ENCODE peak calls at places on chromosomes 5 and 9, in nine cellular contexts. S is kidney; O is IMR-90; Y is left ventricle myocardium inferior; W is neural progenitor cell; X is CD8-positive, alpha-beta T cell; E is astrocyte; M is psoas muscle; J is transverse colon. T is an unnamed sample. For H3K4me1, the result is how much of the 10 kb centered on the place peaks cover.

GRCh38 chr9:85522459-85523092 is 219.2 kb downstream of the AGTPBP1 start:
- DNase-seq in S (no peak), O (peak), Y (peak), W (peak), X (no peak), E (peak), M (peak), J (peak), T (no peak)

GRCh38 chr9:133428579-133429215 is 6.5 kb downstream of the ADAMTS13 start:
- DNase-seq in S (no peak), O (no peak), Y (no peak), W (peak), X (no peak), E (no peak), M (no peak), J (peak), T (no peak)

GRCh38 chr5:167870055-167870454 is 421.4 kb upstream of the WWC1 start:
- DNase-seq in S (no peak), O (no peak), Y (no peak), W (no peak), X (no peak), E (peak), M (no peak), J (no peak), T (no peak)

GRCh38 chr9:129323999-129324553 is 146.0 kb upstream of the IER5L start:
- DNase-seq in S (peak), O (no peak), Y (no peak), W (no peak), X (no peak), E (no peak), M (peak), J (no peak), T (no peak)

GRCh38 chr9:96460470-96460869 is 10.5 kb downstream of the HABP4 start:
- DNase-seq in S (no peak), O (peak), Y (no peak), W (no peak), X (no peak), E (no peak), M (no peak), J (no peak), T (no peak)

GRCh38 chr9:78972303-78973002 is 599.3 kb upstream of the TLE4 start:
- DNase-seq in S (no peak), O (no peak), Y (no peak), W (no peak), X (no peak), E (no peak), M (no peak), J (no peak), T (no peak)

GRCh38 chr9:34496149-34496712 is 26.6 kb downstream of the ENHO start:
- DNase-seq in S (no peak), O (no peak), Y (no peak), W (no peak), X (no peak), E (no peak), M (no peak), J (no peak), T (no peak)

GRCh38 chr5:113673041-113673440 is 159.5 kb downstream of the YTHDC2 start:
- DNase-seq in S (no peak), O (no peak), Y (no peak), W (no peak), X (no peak), E (no peak), M (no peak), J (no peak), T (no peak)

GRCh38 chr5:121695307-121695706 is 156.4 kb upstream of the FTMT start:
- DNase-seq in S (no peak), O (no peak), Y (no peak), W (no peak), X (no peak), E (no peak), M (no peak), J (no peak), T (no peak)

GRCh38 chr9:36499156-36499886 is 73.4 kb upstream of the MELK start:
- DNase-seq in S (no peak), O (no peak), Y (no peak), W (peak), X (no peak), E (no peak), M (no peak), J (no peak), T (no peak)

GRCh38 chr9:86500031-86500430 is 145.8 kb upstream of the TUT7 start:
- DNase-seq in S (no peak), O (peak), Y (no peak), W (no peak), X (no peak), E (no peak), M (no peak), J (no peak), T (no peak)

GRCh38 chr5:147490989-147491388 is 18.9 kb downstream of the DPYSL3 start:
- DNase-seq in S (no peak), O (no peak), Y (no peak), W (peak), X (no peak), E (no peak), M (no peak), J (no peak), T (no peak)

GRCh38 chr5:97135868-97136267 is 6.5 kb downstream of the LIX1 start:
- DNase-seq in S (no peak), O (no peak), Y (no peak), W (no peak), X (no peak), E (no peak), M (no peak), J (no peak), T (no peak)

GRCh38 chr9:14640967-14641366 is 52.3 kb downstream of the ZDHHC21 start:
- DNase-seq in S (no peak), O (no peak), Y (no peak), W (no peak), X (no peak), E (no peak), M (no peak), J (no peak), T (no peak)

GRCh38 chr5:134141346-134142050 is 27.0 kb downstream of the TCF7 start:
- DNase-seq in S (peak), O (no peak), Y (no peak), W (no peak), X (no peak), E (no peak), M (peak), J (no peak), T (no peak)

GRCh38 chr5:65812648-65813047 is 90.6 kb downstream of the NLN start:
- DNase-seq in S (no peak), O (no peak), Y (no peak), W (no peak), X (no peak), E (no peak), M (no peak), J (peak), T (no peak)

GRCh38 chr9:73869261-73869660 is 627.9 kb upstream of the RORB start:
- DNase-seq in S (no peak), O (no peak), Y (no peak), W (peak), X (peak), E (peak), M (no peak), J (peak), T (no peak)

GRCh38 chr5:96214442-96215197 is 218.4 kb downstream of the PCSK1 start:
- DNase-seq in S (no peak), O (peak), Y (no peak), W (no peak), X (no peak), E (peak), M (no peak), J (no peak), T (no peak)

GRCh38 chr5:135999396-136000139 is 29.2 kb upstream of the TGFBI start:
- DNase-seq in S (no peak), O (peak), Y (no peak), W (no peak), X (no peak), E (peak), M (no peak), J (no peak), T (no peak)

GRCh38 chr5:68268363-68269130 is 53.0 kb downstream of the PIK3R1 start:
- DNase-seq in S (no peak), O (no peak), Y (no peak), W (no peak), X (no peak), E (no peak), M (no peak), J (no peak), T (no peak)

GRCh38 chr5:76222318-76222717 is 139.1 kb downstream of the SV2C start:
- DNase-seq in S (no peak), O (no peak), Y (no peak), W (no peak), X (no peak), E (no peak), M (no peak), J (no peak), T (no peak)

GRCh38 chr5:141494761-141495455 is 6.0 kb downstream of the PCDHGC5 start:
- DNase-seq in S (no peak), O (peak), Y (no peak), W (peak), X (no peak), E (peak), M (no peak), J (no peak), T (no peak)

GRCh38 chr5:17228833-17229291 is 11.4 kb downstream of the BASP1 start:
- DNase-seq in S (no peak), O (peak), Y (no peak), W (no peak), X (no peak), E (peak), M (no peak), J (no peak), T (no peak)

GRCh38 chr9:33472171-33472920 is 1.4 kb downstream of the NOL6 start:
- DNase-seq in S (peak), O (no peak), Y (no peak), W (no peak), X (no peak), E (no peak), M (no peak), J (no peak), T (no peak)
- H3K4me3 ChIP-seq in S (peak), O (no peak), Y (peak), W (peak), X (peak), E (peak), M (peak), J (peak), T (no peak)

GRCh38 chr5:42306287-42306686 is 117.0 kb upstream of the GHR start:
- DNase-seq in S (no peak), O (no peak), Y (no peak), W (no peak), X (no peak), E (no peak), M (no peak), J (no peak), T (no peak)
- H3K4me1 ChIP-seq in S (under half), O (under half), Y (under half), W (under half), X (under half), E (under half), M (under half), J (under half), T (under half)

GRCh38 chr9:134593756-134594375 is 47.7 kb upstream of the COL5A1 start:
- DNase-seq in S (no peak), O (no peak), Y (no peak), W (no peak), X (no peak), E (no peak), M (no peak), J (no peak), T (no peak)
- H3K27ac ChIP-seq in S (no peak), O (no peak), Y (no peak), W (no peak), X (no peak), E (no peak), M (no peak), J (no peak), T (no peak)

DNA sequence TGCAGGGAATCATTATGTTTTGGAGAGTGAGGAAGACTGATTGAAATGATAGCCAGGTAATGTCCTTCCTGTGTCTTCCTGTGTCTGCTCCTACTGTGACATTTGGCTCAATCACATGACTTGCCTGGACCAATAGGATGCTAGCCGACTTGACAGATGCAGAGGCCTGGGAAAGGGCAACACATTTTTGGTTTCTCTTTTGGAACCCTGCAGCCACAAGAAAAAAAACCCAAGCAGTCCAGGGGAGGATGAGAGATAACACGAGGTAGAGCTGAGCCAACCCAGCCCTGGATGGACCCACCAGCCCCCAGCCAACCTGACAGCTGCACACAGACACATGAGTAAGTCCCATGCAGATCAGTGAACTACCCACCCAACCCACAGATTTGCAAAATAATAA is 256.1 kb upstream of the SMARCA2 start:
- DNase-seq in S (no peak), O (no peak), Y (no peak), W (no peak), X (no peak), E (no peak), M (no peak), J (peak), T (no peak)
- H3K4me3 ChIP-seq in S (no peak), O (no peak), Y (no peak), W (no peak), X (no peak), E (no peak), M (no peak), J (no peak), T (no peak)

GRCh38 chr5:38602641-38603040 is 46.2 kb upstream of the LIFR start:
- DNase-seq in S (no peak), O (no peak), Y (no peak), W (no peak), X (no peak), E (no peak), M (no peak), J (no peak), T (peak)

GRCh38 chr5:38601133-38601842 is 44.8 kb upstream of the LIFR start:
- DNase-seq in S (no peak), O (no peak), Y (peak), W (no peak), X (no peak), E (no peak), M (peak), J (no peak), T (peak)

GRCh38 chr5:38601843-38602424 is 45.5 kb upstream of the LIFR start:
- DNase-seq in S (no peak), O (peak), Y (no peak), W (no peak), X (no peak), E (peak), M (no peak), J (no peak), T (peak)

GRCh38 chr5:38605610-38606009 is 49.2 kb upstream of the LIFR start:
- DNase-seq in S (no peak), O (no peak), Y (no peak), W (no peak), X (no peak), E (no peak), M (no peak), J (no peak), T (no peak)

GRCh38 chr5:38603691-38604090 is 47.2 kb upstream of the LIFR start:
- DNase-seq in S (no peak), O (peak), Y (no peak), W (no peak), X (no peak), E (peak), M (no peak), J (no peak), T (no peak)
- H3K4me1 ChIP-seq in S (under half), O (under half), Y (half or more), W (under half), X (under half), E (half or more), M (under half), J (under half), T (under half)

GRCh38 chr5:58455066-58455465 is 4.8 kb downstream of the PLK2 start:
- DNase-seq in S (no peak), O (peak), Y (no peak), W (no peak), X (no peak), E (peak), M (no peak), J (no peak), T (no peak)
- H3K27ac ChIP-seq in S (no peak), O (no peak), Y (peak), W (no peak), X (no peak), E (peak), M (no peak), J (peak), T (no peak)

DNA sequence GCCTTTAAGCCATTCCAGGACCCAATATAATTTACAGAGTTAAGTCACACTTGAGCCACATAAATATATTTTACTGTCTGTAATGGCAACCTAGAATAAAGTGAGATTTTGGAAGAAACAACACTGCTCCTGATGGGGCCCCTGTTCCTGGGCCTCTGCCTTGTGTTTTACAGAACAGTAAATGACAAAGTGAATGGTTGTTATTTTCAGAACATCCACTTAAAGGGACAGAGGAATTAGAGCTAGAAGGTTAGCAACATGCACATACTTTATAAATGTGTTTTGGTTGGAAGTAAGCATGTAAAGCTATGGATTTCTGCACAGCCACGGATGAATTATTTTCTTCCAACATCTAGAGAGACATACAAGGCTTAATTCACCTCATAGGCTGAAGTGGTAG is 3.6 kb downstream of the PTGER4 start:
- DNase-seq in S (no peak), O (no peak), Y (no peak), W (no peak), X (no peak), E (no peak), M (no peak), J (no peak), T (no peak)
- H3K4me3 ChIP-seq in S (peak), O (peak), Y (peak), W (no peak), X (peak), E (peak), M (peak), J (peak), T (no peak)

GRCh38 chr5:150587016-150587415 is 53.4 kb upstream of the SYNPO start:
- DNase-seq in S (no peak), O (no peak), Y (no peak), W (no peak), X (no peak), E (no peak), M (no peak), J (no peak), T (no peak)
- H3K4me1 ChIP-seq in S (under half), O (under half), Y (under half), W (under half), X (under half), E (under half), M (under half), J (under half), T (under half)

GRCh38 chr5:386432-387341 is 56.3 kb upstream of the EXOC3 start:
- DNase-seq in S (no peak), O (peak), Y (no peak), W (no peak), X (peak), E (no peak), M (no peak), J (no peak), T (no peak)
- H3K27ac ChIP-seq in S (no peak), O (peak), Y (no peak), W (no peak), X (no peak), E (no peak), M (no peak), J (no peak), T (no peak)